ENCODE peak calls at places on chromosomes 2 and 18, in five cellular contexts. One of them, this sample, is unnamed.

GRCh38 chr2:121335294-121336290 is 50.6 kb upstream of the TFCP2L1 start:
- DNase-seq in activated CD8-positive, alpha-beta T cell treated with anti-CD3 and anti-CD28 coated beads for 36 hours: no peak
- DNase-seq in H9: peak; percentile 50
- DNase-seq in BE2C: no peak
- DNase-seq in cardiac muscle cell: no peak
- DNase-seq in this sample: no peak

GRCh38 chr2:59926706-59927105 is 626.7 kb downstream of the BCL11A start:
- DNase-seq in activated CD8-positive, alpha-beta T cell treated with anti-CD3 and anti-CD28 coated beads for 36 hours: no peak
- DNase-seq in BE2C: no peak
- DNase-seq in H9: no peak
- DNase-seq in cardiac muscle cell: no peak
- DNase-seq in this sample: no peak

GRCh38 chr2:70785137-70785911 is 5.1 kb downstream of the FIGLA start:
- DNase-seq in activated CD8-positive, alpha-beta T cell treated with anti-CD3 and anti-CD28 coated beads for 36 hours: peak; percentile 78
- DNase-seq in BE2C: peak; percentile 37
- DNase-seq in cardiac muscle cell: peak; percentile 48
- DNase-seq in H9: peak; percentile 62
- DNase-seq in this sample: no peak

GRCh38 chr2:50547521-50547920 is 484.4 kb downstream of the NRXN1 start:
- DNase-seq in cardiac muscle cell: no peak
- DNase-seq in H9: no peak
- DNase-seq in BE2C: no peak
- DNase-seq in activated CD8-positive, alpha-beta T cell treated with anti-CD3 and anti-CD28 coated beads for 36 hours: no peak
- DNase-seq in this sample: peak; percentile 19

GRCh38 chr2:221096651-221097567 is 475.2 kb downstream of the EPHA4 start:
- DNase-seq in activated CD8-positive, alpha-beta T cell treated with anti-CD3 and anti-CD28 coated beads for 36 hours: no peak
- DNase-seq in cardiac muscle cell: no peak
- DNase-seq in BE2C: no peak
- DNase-seq in H9: no peak
- DNase-seq in this sample: no peak

GRCh38 chr2:235171511-235172130 is 219.8 kb downstream of the SH3BP4 start:
- DNase-seq in H9: no peak
- DNase-seq in BE2C: peak; percentile 21
- DNase-seq in cardiac muscle cell: peak; percentile 83
- DNase-seq in activated CD8-positive, alpha-beta T cell treated with anti-CD3 and anti-CD28 coated beads for 36 hours: no peak
- DNase-seq in this sample: peak; percentile 76

GRCh38 chr2:48419884-48420511 is 110.0 kb upstream of the STON1 start:
- DNase-seq in activated CD8-positive, alpha-beta T cell treated with anti-CD3 and anti-CD28 coated beads for 36 hours: no peak
- DNase-seq in cardiac muscle cell: no peak
- DNase-seq in H9: peak; percentile 42
- DNase-seq in BE2C: no peak
- DNase-seq in this sample: no peak

GRCh38 chr2:236798491-236798890 is 228.9 kb downstream of the ACKR3 start:
- DNase-seq in H9: no peak
- DNase-seq in activated CD8-positive, alpha-beta T cell treated with anti-CD3 and anti-CD28 coated beads for 36 hours: no peak
- DNase-seq in cardiac muscle cell: no peak
- DNase-seq in BE2C: no peak
- DNase-seq in this sample: no peak

GRCh38 chr2:32627441-32627900 is 379 bp upstream of the TTC27 start:
- DNase-seq in BE2C: peak; percentile 19
- DNase-seq in activated CD8-positive, alpha-beta T cell treated with anti-CD3 and anti-CD28 coated beads for 36 hours: peak; percentile 57
- DNase-seq in H9: peak; percentile 78
- DNase-seq in cardiac muscle cell: peak; percentile 74
- DNase-seq in this sample: no peak

GRCh38 chr2:15306706-15307105 is 254.4 kb downstream of the NBAS start:
- DNase-seq in H9: no peak
- DNase-seq in BE2C: no peak
- DNase-seq in cardiac muscle cell: peak; percentile 36
- DNase-seq in activated CD8-positive, alpha-beta T cell treated with anti-CD3 and anti-CD28 coated beads for 36 hours: no peak
- DNase-seq in this sample: no peak

DNA sequence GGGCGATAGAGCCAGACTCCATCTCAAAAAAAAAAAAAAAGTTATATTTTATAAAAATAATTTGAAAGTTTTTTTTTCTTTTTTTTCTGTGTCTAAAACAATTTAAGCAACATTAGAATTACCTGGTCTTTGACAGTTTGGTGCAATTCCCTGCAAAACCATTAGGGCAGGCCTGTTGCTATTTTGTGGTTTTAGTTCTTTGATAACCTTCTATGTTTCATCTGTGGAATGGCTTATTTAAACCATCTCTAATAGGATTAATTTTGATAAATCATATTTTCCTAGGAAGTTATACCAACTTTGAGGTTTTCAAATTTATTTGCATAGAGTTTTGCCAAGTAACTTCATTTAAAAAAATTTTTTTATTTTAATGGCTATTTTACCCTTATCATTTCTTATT is 141.2 kb upstream of the TWIST2 start:
- DNase-seq in activated CD8-positive, alpha-beta T cell treated with anti-CD3 and anti-CD28 coated beads for 36 hours: no peak
- DNase-seq in cardiac muscle cell: no peak
- DNase-seq in H9: no peak
- DNase-seq in BE2C: no peak
- DNase-seq in this sample: no peak
- TF ChIP-seq CTCF in activated CD8-positive, alpha-beta T cell treated with anti-CD3 and anti-CD28 coated beads for 36 hours: no peak
- TF ChIP-seq CTCF in cardiac muscle cell: peak; percentile 42
- TF ChIP-seq CTCF in H9: peak; percentile 49
- TF ChIP-seq CTCF in BE2C: no peak
- TF ChIP-seq CTCF in this sample: peak; percentile 12

GRCh38 chr2:45210466-45211195 is 201.4 kb upstream of the SIX2 start:
- DNase-seq in BE2C: no peak
- DNase-seq in H9: no peak
- DNase-seq in cardiac muscle cell: no peak
- DNase-seq in activated CD8-positive, alpha-beta T cell treated with anti-CD3 and anti-CD28 coated beads for 36 hours: no peak
- DNase-seq in this sample: no peak
- TF ChIP-seq CTCF in BE2C: no peak
- TF ChIP-seq CTCF in H9: no peak
- TF ChIP-seq CTCF in cardiac muscle cell: no peak
- TF ChIP-seq CTCF in activated CD8-positive, alpha-beta T cell treated with anti-CD3 and anti-CD28 coated beads for 36 hours: no peak
- TF ChIP-seq CTCF in this sample: no peak

GRCh38 chr2:33782395-33783239 is 183.5 kb upstream of the FAM98A start:
- DNase-seq in H9: no peak
- DNase-seq in BE2C: no peak
- DNase-seq in cardiac muscle cell: no peak
- DNase-seq in activated CD8-positive, alpha-beta T cell treated with anti-CD3 and anti-CD28 coated beads for 36 hours: no peak
- DNase-seq in this sample: no peak
- TF ChIP-seq CTCF in H9: peak; percentile 55
- TF ChIP-seq CTCF in BE2C: peak; percentile 10
- TF ChIP-seq CTCF in cardiac muscle cell: no peak
- TF ChIP-seq CTCF in activated CD8-positive, alpha-beta T cell treated with anti-CD3 and anti-CD28 coated beads for 36 hours: no peak
- TF ChIP-seq CTCF in this sample: no peak

DNA sequence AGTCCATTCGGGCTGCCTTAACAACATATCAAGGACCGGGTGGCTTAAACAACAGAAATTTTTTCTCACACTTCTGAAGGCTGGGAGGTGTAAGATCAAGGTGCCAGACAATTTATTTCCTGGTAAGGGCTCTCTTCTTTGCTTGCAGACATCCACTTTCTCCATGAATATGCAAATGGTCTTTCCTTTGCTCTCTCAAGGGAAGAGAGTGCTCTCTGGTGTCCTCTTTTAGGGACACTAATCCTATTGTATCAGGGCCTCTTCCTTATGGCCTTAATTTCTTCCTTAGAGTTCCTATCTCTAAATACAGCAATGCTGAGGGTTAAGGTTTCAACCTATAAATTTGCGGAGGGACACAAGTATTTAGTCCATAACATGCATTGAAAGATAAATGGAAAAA is 770.8 kb downstream of the DSC3 start:
- DNase-seq in activated CD8-positive, alpha-beta T cell treated with anti-CD3 and anti-CD28 coated beads for 36 hours: no peak
- DNase-seq in H9: no peak
- DNase-seq in cardiac muscle cell: no peak
- DNase-seq in BE2C: no peak
- DNase-seq in this sample: no peak
- TF ChIP-seq CTCF in activated CD8-positive, alpha-beta T cell treated with anti-CD3 and anti-CD28 coated beads for 36 hours: no peak
- TF ChIP-seq CTCF in H9: peak; percentile 61
- TF ChIP-seq CTCF in cardiac muscle cell: no peak
- TF ChIP-seq CTCF in BE2C: no peak
- TF ChIP-seq CTCF in this sample: no peak

GRCh38 chr18:36419913-36420531 is 122.5 kb downstream of the FHOD3 start:
- DNase-seq in cardiac muscle cell: no peak
- DNase-seq in activated CD8-positive, alpha-beta T cell treated with anti-CD3 and anti-CD28 coated beads for 36 hours: peak; percentile 48
- DNase-seq in BE2C: no peak
- DNase-seq in H9: no peak
- DNase-seq in this sample: no peak
- TF ChIP-seq CTCF in cardiac muscle cell: no peak
- TF ChIP-seq CTCF in activated CD8-positive, alpha-beta T cell treated with anti-CD3 and anti-CD28 coated beads for 36 hours: peak; percentile 17
- TF ChIP-seq CTCF in BE2C: peak; percentile 3
- TF ChIP-seq CTCF in H9: peak; percentile 47
- TF ChIP-seq CTCF in this sample: no peak

This sample was measured in AG04449.